ENCODE peak calls at places on chromosomes 12 and 14, in six cellular contexts. L is neural crest cell; B is NK-92 treated with Interleukin-12 subunit alpha and Interleukin-12 subunit beta, amount 100 ng/mL, for 24 hours; C is RCC 7860; D is LoVo; H is fibroblast of the conjunctiva. X is an unnamed sample.

GRCh38 chr12:65905941-65906471 is 81.7 kb downstream of the HMGA2 start:
- DNase-seq in L (no peak), B (no peak), C (no peak), D (no peak), H (no peak), X (no peak)

GRCh38 chr12:15532364-15532977 is 210.2 kb downstream of the PTPRO start:
- DNase-seq in L (no peak), B (no peak), C (peak; percentile 56), D (peak; percentile 88), H (peak; percentile 86), X (peak; percentile 17)

GRCh38 chr12:54068423-54069070 is 14.9 kb downstream of the HOXC4 start:
- DNase-seq in L (no peak), B (no peak), C (no peak), D (no peak), H (no peak), X (no peak)

GRCh38 chr12:6092784-6093722 is 31.4 kb downstream of the VWF start:
- DNase-seq in L (no peak), B (no peak), C (peak; percentile 85), D (peak; percentile 93), H (peak; percentile 55), X (no peak)

GRCh38 chr12:10304161-10304574 is 3.5 kb upstream of the KLRD1 start:
- DNase-seq in L (no peak), B (no peak), C (peak; percentile 70), D (no peak), H (no peak), X (no peak)

GRCh38 chr12:57377103-57377840 is 53.6 kb downstream of the R3HDM2 start:
- DNase-seq in L (no peak), B (no peak), C (no peak), D (no peak), H (no peak), X (no peak)

GRCh38 chr14:21467620-21468019 is 9.1 kb downstream of the RAB2B start:
- DNase-seq in L (no peak), B (no peak), C (no peak), D (no peak), H (peak; percentile 45), X (no peak)

GRCh38 chr14:76929927-76930326 is 98.6 kb downstream of the IRF2BPL start:
- DNase-seq in L (no peak), B (no peak), C (no peak), D (no peak), H (no peak), X (no peak)

GRCh38 chr14:74503973-74504335 is 10.4 kb downstream of the ISCA2 start:
- DNase-seq in L (no peak), B (no peak), C (no peak), D (no peak), H (no peak), X (no peak)

GRCh38 chr12:95784886-95785285 is 5.7 kb downstream of the NTN4 start:
- DNase-seq in L (no peak), B (no peak), C (no peak), D (no peak), H (no peak), X (no peak)

GRCh38 chr12:76030378-76031080 is 1.0 kb downstream of the PHLDA1 start:
- DNase-seq in L (peak; percentile 34), B (peak; percentile 39), C (peak; percentile 28), D (no peak), H (peak; percentile 24), X (peak; percentile 36)

GRCh38 chr12:43316506-43316905 is 235.5 kb downstream of the ADAMTS20 start:
- DNase-seq in L (no peak), B (no peak), C (no peak), D (no peak), H (no peak), X (no peak)

GRCh38 chr12:53514626-53515290 is 7.5 kb upstream of the NPFF start:
- DNase-seq in L (no peak), B (no peak), C (no peak), D (no peak), H (no peak), X (no peak)

GRCh38 chr12:19191089-19191488 is 61.6 kb downstream of the PLEKHA5 start:
- DNase-seq in L (no peak), B (no peak), C (no peak), D (no peak), H (no peak), X (no peak)

GRCh38 chr12:118307069-118307954 is 65.4 kb downstream of the TAOK3 start:
- DNase-seq in L (no peak), B (peak; percentile 9), C (peak; percentile 86), D (no peak), H (peak; percentile 77), X (no peak)

GRCh38 chr14:103711516-103712431 is 3.5 kb downstream of the XRCC3 start:
- DNase-seq in L (no peak), B (no peak), C (no peak), D (no peak), H (no peak), X (no peak)

GRCh38 chr12:87469295-87469694 is 559.9 kb downstream of the C12orf50 start:
- DNase-seq in L (no peak), B (no peak), C (no peak), D (no peak), H (no peak), X (no peak)

GRCh38 chr12:42180990-42181611 is 36.4 kb upstream of the GXYLT1 start:
- DNase-seq in L (no peak), B (no peak), C (no peak), D (peak; percentile 30), H (no peak), X (peak; percentile 19)

GRCh38 chr12:116143883-116144266 is 133.6 kb downstream of the MED13L start:
- DNase-seq in L (no peak), B (no peak), C (peak; percentile 17), D (no peak), H (no peak), X (no peak)

GRCh38 chr14:53613404-53614253 is 343.0 kb downstream of the BMP4 start:
- DNase-seq in L (no peak), B (no peak), C (peak; percentile 30), D (peak; percentile 93), H (no peak), X (peak; percentile 13)

GRCh38 chr14:60736494-60736893 is 1.9 kb downstream of the MNAT1 start:
- DNase-seq in L (no peak), B (no peak), C (peak; percentile 29), D (no peak), H (peak; percentile 60), X (no peak)

GRCh38 chr12:132529899-132530298 is 39.9 kb downstream of the FBRSL1 start:
- DNase-seq in L (no peak), B (no peak), C (no peak), D (no peak), H (no peak), X (no peak)

GRCh38 chr12:108686753-108687152 is 44.6 kb downstream of the CORO1C start:
- DNase-seq in L (no peak), B (no peak), C (no peak), D (no peak), H (no peak), X (no peak)

GRCh38 chr12:105106621-105107020 is 910 bp upstream of the WASHC4 start:
- DNase-seq in L (no peak), B (no peak), C (no peak), D (peak; percentile 22), H (no peak), X (no peak)

GRCh38 chr12:89245090-89245489 is 107.2 kb downstream of the DUSP6 start:
- DNase-seq in L (no peak), B (no peak), C (no peak), D (no peak), H (no peak), X (no peak)

GRCh38 chr14:54669759-54670630 is 103.1 kb downstream of the SAMD4A start:
- DNase-seq in L (no peak), B (peak; percentile 68), C (peak; percentile 48), D (no peak), H (no peak), X (no peak)

GRCh38 chr14:49550284-49551184 is 35.6 kb downstream of the RPS29 start:
- DNase-seq in L (no peak), B (no peak), C (no peak), D (no peak), H (no peak), X (no peak)

GRCh38 chr12:124147579-124147978 is 147.3 kb upstream of the RFLNA start:
- DNase-seq in L (no peak), B (no peak), C (no peak), D (no peak), H (no peak), X (no peak)

X was measured in HuH-7.5.